ENCODE peak calls at places on chromosome 1, in six cellular contexts. A, J, K, H, L and Z are unnamed samples.

GRCh38 chr1:16032388-16033100 is 10.7 kb downstream of the CLCNKA start:
- DNase-seq in L (peak), K (peak), H (peak), J (no peak), A (peak), Z (peak)

GRCh38 chr1:21573971-21574458 is 64.8 kb downstream of the ALPL start:
- DNase-seq in A (peak), K (peak), H (peak), J (no peak), L (peak), Z (peak)

GRCh38 chr1:77536813-77537212 is 145.6 kb downstream of the ZZZ3 start:
- DNase-seq in L (peak), H (no peak), J (no peak), K (peak), A (no peak), Z (peak)

GRCh38 chr1:101310484-101310883 is 73.7 kb downstream of the S1PR1 start:
- DNase-seq in H (no peak), A (no peak), K (no peak), L (no peak), J (no peak), Z (no peak)

GRCh38 chr1:47881505-47882442 is 115.4 kb downstream of the TRABD2B start:
- DNase-seq in J (no peak), L (peak), K (no peak), H (no peak), A (no peak), Z (no peak)

GRCh38 chr1:47323475-47324105 is 9.6 kb upstream of the STIL start:
- DNase-seq in A (no peak), J (no peak), L (no peak), H (no peak), K (no peak), Z (no peak)

GRCh38 chr1:194476872-194477271 is 1290.5 kb upstream of the B3GALT2 start:
- DNase-seq in L (no peak), J (no peak), K (no peak), A (no peak), H (no peak), Z (no peak)

GRCh38 chr1:64077281-64077940 is 126.0 kb upstream of the UBE2U start:
- DNase-seq in J (no peak), A (peak), L (no peak), K (no peak), H (no peak), Z (peak)

GRCh38 chr1:220323717-220324116 is 51.5 kb upstream of the RAB3GAP2 start:
- DNase-seq in A (no peak), L (no peak), H (no peak), K (no peak), J (no peak), Z (no peak)

GRCh38 chr1:185843297-185843869 is 109.2 kb downstream of the HMCN1 start:
- DNase-seq in L (no peak), H (no peak), J (no peak), K (no peak), A (no peak), Z (no peak)

GRCh38 chr1:54973205-54973921 is 7.1 kb upstream of the TMEM61 start:
- DNase-seq in H (peak), K (peak), J (no peak), L (peak), A (peak), Z (peak)

GRCh38 chr1:201447911-201448871 is 20.8 kb downstream of the PHLDA3 start:
- DNase-seq in H (peak), J (peak), K (peak), A (peak), L (peak), Z (peak)

GRCh38 chr1:20586939-20587638 is 1.8 kb upstream of the CDA start:
- DNase-seq in A (no peak), H (no peak), J (no peak), K (no peak), L (peak), Z (no peak)

GRCh38 chr1:22814176-22815042 is 103.8 kb downstream of the EPHB2 start:
- DNase-seq in J (no peak), A (no peak), K (no peak), L (no peak), H (no peak), Z (no peak)

GRCh38 chr1:44707959-44708831 is 22.8 kb downstream of the RNU5D-1 start:
- DNase-seq in A (no peak), J (no peak), L (peak), K (peak), H (peak), Z (peak)

GRCh38 chr1:10663668-10664035 is 132.8 kb downstream of the CASZ1 start:
- DNase-seq in H (no peak), K (no peak), A (peak), J (no peak), L (peak), Z (no peak)

GRCh38 chr1:53590581-53591515 is 131.6 kb downstream of the DMRTB1 start:
- DNase-seq in J (no peak), L (peak), K (no peak), A (no peak), H (no peak), Z (no peak)

GRCh38 chr1:12063141-12064072 is at the start of gene TNFRSF8:
- DNase-seq in K (no peak), L (peak), J (no peak), H (peak), A (no peak), Z (no peak)

GRCh38 chr1:52904590-52905375 is 16.8 kb downstream of the ECHDC2 start:
- DNase-seq in L (peak), H (peak), J (no peak), K (peak), A (peak), Z (peak)

GRCh38 chr1:240092301-240093119 is 827 bp downstream of the FMN2 start:
- DNase-seq in J (no peak), H (peak), L (peak), A (peak), K (no peak), Z (peak)

GRCh38 chr1:240999826-241000225 is 357.2 kb downstream of the RGS7 start:
- DNase-seq in H (no peak), J (no peak), K (no peak), A (no peak), L (no peak), Z (no peak)

GRCh38 chr1:180811886-180812285 is 100.8 kb upstream of the KIAA1614 start:
- DNase-seq in J (no peak), A (no peak), H (no peak), K (no peak), L (no peak), Z (no peak)

GRCh38 chr1:92663769-92664168 is 121.1 kb downstream of the EVI5 start:
- DNase-seq in J (no peak), L (no peak), K (no peak), A (no peak), H (no peak), Z (no peak)

GRCh38 chr1:206709772-206710456 is 25.2 kb downstream of the MAPKAPK2 start:
- DNase-seq in H (no peak), J (no peak), A (no peak), K (no peak), L (peak), Z (peak)

GRCh38 chr1:220908757-220909156 is 29.5 kb downstream of the HLX start:
- DNase-seq in K (peak), L (peak), J (peak), H (peak), A (no peak), Z (peak)

GRCh38 chr1:156705918-156706646 is 699 bp upstream of the CRABP2 start:
- DNase-seq in H (peak), J (no peak), L (peak), K (no peak), A (peak), Z (peak)

GRCh38 chr1:14541348-14541747 is 57.1 kb upstream of the KAZN start:
- DNase-seq in J (no peak), A (no peak), K (no peak), H (no peak), L (no peak), Z (no peak)

GRCh38 chr1:14539309-14539708 is 59.2 kb upstream of the KAZN start:
- DNase-seq in A (no peak), K (no peak), J (no peak), L (no peak), H (no peak), Z (no peak)

GRCh38 chr1:14535619-14536355 is 62.7 kb upstream of the KAZN start:
- DNase-seq in A (no peak), J (no peak), K (no peak), H (no peak), L (no peak), Z (no peak)

GRCh38 chr1:14539953-14540563 is 58.4 kb upstream of the KAZN start:
- DNase-seq in L (no peak), K (no peak), A (no peak), J (no peak), H (no peak), Z (no peak)

DNA sequence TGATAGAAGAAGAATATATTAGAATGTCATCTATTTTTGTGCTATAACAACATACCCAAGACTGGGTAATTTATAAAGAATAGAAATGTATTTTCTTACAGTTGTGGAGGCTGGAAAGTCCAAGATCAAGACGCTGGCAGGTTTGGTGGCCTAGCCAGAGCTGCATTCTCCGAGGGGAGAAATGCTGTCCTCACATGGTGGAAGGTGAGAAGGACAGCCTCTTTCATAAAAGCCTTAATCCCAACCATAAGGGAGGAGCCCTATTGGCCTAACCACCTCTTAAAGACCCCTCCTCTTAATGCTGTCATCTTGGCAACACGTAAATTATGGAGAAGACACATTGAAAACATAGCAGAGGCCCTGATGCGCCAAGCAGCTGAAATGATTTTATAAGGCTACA is 60.1 kb upstream of the KAZN start:
- DNase-seq in A (no peak), L (peak), H (no peak), J (no peak), K (no peak), Z (no peak)
- TF ChIP-seq CTCF in A (peak), L (peak), H (peak), J (peak), K (peak), Z (no peak)

GRCh38 chr1:203593723-203594122 is 32.9 kb upstream of the ATP2B4 start:
- DNase-seq in H (peak), L (no peak), K (peak), J (no peak), A (no peak), Z (peak)
- TF ChIP-seq CTCF in H (peak), L (peak), K (peak), J (peak), A (no peak), Z (peak)

GRCh38 chr1:216794541-216795055 is 71.4 kb upstream of the ESRRG start:
- DNase-seq in J (no peak), L (no peak), A (no peak), K (no peak), H (no peak), Z (peak)

GRCh38 chr1:216788671-216789070 is 65.4 kb upstream of the ESRRG start:
- DNase-seq in H (no peak), L (no peak), J (no peak), A (no peak), K (no peak), Z (no peak)

DNA sequence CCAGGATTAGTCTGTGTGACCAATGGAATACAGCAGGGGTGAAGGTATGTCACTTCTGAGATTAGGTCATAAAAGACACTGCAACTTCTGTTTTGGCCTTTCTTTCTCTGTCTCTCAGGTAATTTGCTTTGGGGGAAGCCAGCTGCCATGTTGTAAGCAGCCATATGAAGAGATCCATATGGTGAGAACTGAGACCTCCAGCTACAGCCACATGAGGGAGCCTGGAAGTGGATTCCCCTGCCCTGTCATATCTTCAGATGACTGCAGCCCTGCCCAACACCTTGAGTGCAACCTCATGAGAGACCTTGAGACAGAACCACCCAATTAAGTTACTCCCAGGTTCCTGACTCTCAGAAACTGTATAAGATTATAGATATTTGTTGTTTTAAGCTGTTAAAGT is 70.1 kb upstream of the ESRRG start:
- DNase-seq in K (no peak), A (no peak), J (no peak), L (no peak), H (no peak), Z (peak)
- TF ChIP-seq CTCF in K (no peak), A (no peak), J (no peak), L (peak), H (no peak), Z (no peak)

DNA sequence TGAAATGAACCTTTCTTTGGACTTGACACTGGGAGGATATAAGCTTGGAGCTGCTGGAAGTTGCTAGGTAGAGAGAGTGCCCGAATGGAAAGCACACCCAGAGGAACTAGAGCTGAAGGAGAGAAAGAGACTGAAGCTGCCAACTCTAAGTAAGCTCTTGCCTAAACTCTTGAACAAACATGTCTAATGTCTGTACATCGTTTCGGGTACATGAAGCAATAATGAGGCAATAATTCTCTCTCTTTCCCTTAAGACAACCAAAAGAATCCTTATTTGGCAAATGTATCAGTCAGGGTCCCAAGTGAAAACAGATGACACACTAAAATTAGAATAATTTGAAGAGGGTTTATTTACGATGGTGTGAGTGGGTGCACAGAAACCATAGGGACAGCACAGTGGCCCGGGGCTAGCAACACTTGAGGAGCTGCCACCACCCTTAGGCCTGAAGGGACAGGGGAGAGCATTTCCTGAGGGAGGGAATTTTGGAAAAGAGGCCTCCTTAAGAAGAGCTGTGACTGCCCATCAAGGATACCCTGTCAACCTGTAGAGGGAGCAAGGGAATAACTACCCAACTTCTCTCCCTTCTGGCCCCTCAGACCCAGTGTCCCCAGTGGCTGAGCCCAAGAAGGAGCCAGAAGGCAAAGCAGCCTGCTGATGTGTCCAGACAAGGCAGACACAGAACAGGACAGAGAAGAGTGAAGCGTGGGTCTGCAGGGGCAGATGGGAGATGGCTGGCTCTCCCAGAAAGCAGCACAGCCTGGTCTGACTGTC is 36.1 kb upstream of the KHDRBS1 start:
- DNase-seq in L (peak), H (no peak), A (no peak), J (no peak), K (peak), Z (peak)
- TF ChIP-seq CTCF in L (peak), H (peak), A (peak), J (peak), K (peak), Z (no peak)

DNA sequence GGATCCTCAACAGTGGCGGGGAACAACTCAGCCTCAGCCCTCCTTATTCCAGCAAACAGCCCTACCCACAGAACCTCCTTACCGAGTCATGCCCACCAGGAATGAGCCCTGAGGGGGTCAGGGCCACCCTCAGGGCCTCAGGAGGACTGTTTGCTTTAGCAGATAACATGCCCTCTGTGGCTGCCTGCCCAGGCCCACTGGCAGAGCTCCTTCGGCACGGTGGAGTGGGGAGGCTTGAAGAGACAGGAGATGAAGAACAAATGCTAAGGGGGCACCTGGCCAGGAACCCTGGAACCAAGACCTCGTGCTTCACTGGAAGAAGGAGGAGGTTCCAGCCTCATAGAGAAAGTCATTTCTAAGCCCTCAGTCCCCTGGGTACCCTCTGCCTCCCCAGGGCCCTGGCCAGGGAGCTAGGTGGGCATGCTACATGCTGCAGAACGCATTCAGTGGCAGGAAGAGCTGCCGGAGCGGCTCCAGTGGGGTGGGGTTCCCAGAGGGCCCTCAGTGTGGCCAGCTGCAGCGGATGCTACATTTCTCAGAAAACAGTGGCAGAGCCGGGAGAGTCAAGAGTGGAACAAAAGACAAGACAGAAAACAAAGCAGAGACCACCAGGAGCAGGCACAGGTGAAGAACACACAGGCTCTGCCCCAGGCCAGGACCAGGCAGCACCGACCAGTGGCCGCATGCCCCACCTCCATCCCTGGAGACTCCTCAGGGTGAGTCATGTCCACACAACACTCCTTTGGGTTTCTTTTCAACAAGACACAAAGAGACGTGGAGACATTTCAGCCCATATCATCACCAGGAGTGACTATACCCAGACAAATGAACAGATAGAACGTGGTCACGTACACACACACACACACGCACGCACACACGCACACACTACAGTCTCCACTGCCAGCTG is 39.8 kb downstream of the RIMS3 start:
- DNase-seq in J (no peak), K (no peak), A (no peak), L (peak), H (no peak), Z (peak)
- TF ChIP-seq CTCF in J (no peak), K (no peak), A (no peak), L (no peak), H (no peak), Z (no peak)